ENCODE peak calls at places on chromosomes 3 and 15, in six cellular contexts. T is IMR-90, J is GM23248, C is fibroblast of lung, V is left ventricle myocardium inferior, S is Peyer's patch. P is an unnamed sample. For H3K4me1 and H3K27me3, the result is how much of the 10 kb centered on the place peaks cover.

GRCh38 chr3:197487911-197488391 is 67.8 kb downstream of the BDH1 start:
- DNase-seq in T (peak), J (peak), C (peak), V (peak), S (no peak), P (no peak)

GRCh38 chr3:89268059-89268458 is 160.6 kb downstream of the EPHA3 start:
- DNase-seq in T (no peak), J (no peak), C (peak), V (no peak), S (no peak), P (no peak)

GRCh38 chr15:99211926-99212325 is 37.5 kb downstream of the TTC23 start:
- DNase-seq in T (peak), J (peak), C (peak), V (no peak), S (no peak), P (no peak)

GRCh38 chr3:194494951-194495374 is 8.2 kb upstream of the ATP13A3 start:
- DNase-seq in T (no peak), J (no peak), C (no peak), V (no peak), S (no peak), P (no peak)

GRCh38 chr3:173399001-173399400 is 1.5 kb downstream of the NLGN1 start:
- DNase-seq in T (no peak), J (peak), C (no peak), V (no peak), S (no peak), P (no peak)

GRCh38 chr15:52656412-52656811 is 22.8 kb downstream of the ATOSA start:
- DNase-seq in T (no peak), J (no peak), C (no peak), V (no peak), S (no peak), P (no peak)

GRCh38 chr3:143221446-143221845 is 101.9 kb downstream of the CHST2 start:
- DNase-seq in T (no peak), J (no peak), C (no peak), V (no peak), S (no peak), P (no peak)

GRCh38 chr15:98000249-98001203 is 40.0 kb downstream of the ARRDC4 start:
- DNase-seq in T (no peak), J (peak), C (peak), V (no peak), S (no peak), P (no peak)

GRCh38 chr15:58566029-58566428 is 134.2 kb downstream of the LIPC start:
- DNase-seq in T (no peak), J (no peak), C (no peak), V (no peak), S (no peak), P (no peak)

GRCh38 chr15:49831206-49831965 is 210.5 kb downstream of the DTWD1 start:
- DNase-seq in T (peak), J (peak), C (peak), V (peak), S (no peak), P (no peak)

GRCh38 chr3:40304352-40304751 is 5.2 kb upstream of the EIF1B start:
- DNase-seq in T (no peak), J (no peak), C (no peak), V (no peak), S (no peak), P (no peak)

GRCh38 chr3:194072691-194073279 is 63.2 kb upstream of the HES1 start:
- DNase-seq in T (no peak), J (no peak), C (no peak), V (no peak), S (peak), P (no peak)

GRCh38 chr3:157786216-157786615 is 283.0 kb upstream of the VEPH1 start:
- DNase-seq in T (peak), J (peak), C (peak), V (no peak), S (no peak), P (no peak)

GRCh38 chr3:33007776-33008175 is 56.3 kb downstream of the CCR4 start:
- DNase-seq in T (no peak), J (no peak), C (no peak), V (no peak), S (no peak), P (no peak)

GRCh38 chr3:149340310-149340933 is 7.0 kb upstream of the TM4SF18 start:
- DNase-seq in T (peak), J (peak), C (peak), V (no peak), S (no peak), P (no peak)

GRCh38 chr15:37098468-37099320 is 1.7 kb downstream of the MEIS2 start:
- DNase-seq in T (peak), J (peak), C (no peak), V (peak), S (no peak), P (peak)

GRCh38 chr15:69869881-69870465 is 227.7 kb downstream of the TLE3 start:
- DNase-seq in T (no peak), J (no peak), C (no peak), V (no peak), S (no peak), P (no peak)

DNA sequence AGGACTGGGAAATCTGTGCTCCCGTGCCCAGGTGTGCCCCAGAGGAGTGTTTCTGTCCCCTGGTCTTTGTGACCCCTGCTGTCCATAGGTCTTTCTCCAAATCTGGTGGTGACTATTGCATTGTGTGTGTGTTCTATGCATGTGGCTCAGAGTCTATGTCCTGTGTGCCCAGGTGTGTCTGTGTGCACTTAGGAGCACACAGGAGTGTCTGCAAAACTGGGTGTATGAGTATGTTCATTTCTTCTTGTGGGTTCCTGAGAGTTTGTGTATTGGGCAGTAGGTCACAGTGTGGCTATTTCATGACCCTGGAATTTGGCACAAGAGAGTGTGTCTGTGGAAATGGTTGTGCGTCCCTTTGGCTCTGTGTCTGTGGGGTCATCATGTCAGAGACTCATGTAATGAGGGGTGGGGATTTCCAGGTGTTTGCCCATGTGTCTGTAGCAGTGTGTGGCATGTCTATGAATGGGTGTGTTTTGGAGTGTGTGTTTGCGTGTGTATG is 1.2 kb upstream of the GATA2 start:
- DNase-seq in T (no peak), J (no peak), C (no peak), V (no peak), S (peak), P (no peak)
- H3K4me1 ChIP-seq in T (under half), J (under half), C (under half), V (half or more), S (under half), P (under half)

GRCh38 chr3:38054166-38054991 is 15.4 kb downstream of the DLEC1 start:
- DNase-seq in T (peak), J (peak), C (no peak), V (no peak), S (no peak), P (no peak)
- H3K4me3 ChIP-seq in T (no peak), J (no peak), C (no peak), V (no peak), S (no peak), P (no peak)

GRCh38 chr15:60010467-60011257 is 6.6 kb downstream of the FOXB1 start:
- DNase-seq in T (no peak), J (no peak), C (no peak), V (no peak), S (no peak), P (no peak)
- H3K27me3 ChIP-seq in T (under half), J (half or more), C (under half), V (half or more), S (under half), P (under half)

DNA sequence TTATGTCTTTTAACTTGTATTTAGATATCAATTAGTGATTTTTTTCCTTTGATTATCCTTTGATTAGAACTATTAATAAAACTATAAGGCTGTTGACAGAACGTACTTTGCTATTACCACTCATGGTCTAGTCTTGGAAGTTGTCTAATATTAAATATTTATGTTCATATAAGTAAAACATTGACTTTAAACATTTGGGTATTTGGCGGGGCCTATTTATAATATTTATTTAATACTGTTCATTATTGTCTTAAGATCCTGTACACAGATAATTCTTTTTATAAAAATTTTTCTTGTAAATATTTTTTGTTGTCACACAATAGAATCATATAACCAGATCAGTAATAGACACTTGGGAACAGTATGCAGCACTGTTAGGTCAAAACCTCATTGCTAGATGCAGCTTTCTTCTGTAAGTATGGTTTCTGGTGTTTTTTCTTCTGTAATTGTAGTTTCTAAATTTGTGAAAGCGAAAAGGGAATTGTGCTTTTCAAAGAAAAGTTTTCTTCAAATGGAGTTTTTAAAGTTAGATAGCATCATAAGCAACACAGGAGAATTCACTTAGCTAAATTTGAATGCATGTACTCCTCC is 93.4 kb downstream of the FNDC3B start:
- DNase-seq in T (no peak), J (no peak), C (no peak), V (no peak), S (no peak), P (no peak)
- H3K4me1 ChIP-seq in T (under half), J (half or more), C (under half), V (half or more), S (under half), P (under half)

GRCh38 chr15:65981837-65982696 is 112.8 kb downstream of the RAB11A start:
- DNase-seq in T (no peak), J (no peak), C (no peak), V (no peak), S (peak), P (peak)
- H3K4me3 ChIP-seq in T (no peak), J (no peak), C (no peak), V (peak), S (peak), P (peak)

GRCh38 chr15:73862276-73862675 is 11.1 kb upstream of the TBC1D21 start:
- DNase-seq in T (no peak), J (no peak), C (no peak), V (no peak), S (no peak), P (no peak)
- H3K27me3 ChIP-seq in T (half or more), J (half or more), C (under half), V (under half), S (under half), P (under half)

DNA sequence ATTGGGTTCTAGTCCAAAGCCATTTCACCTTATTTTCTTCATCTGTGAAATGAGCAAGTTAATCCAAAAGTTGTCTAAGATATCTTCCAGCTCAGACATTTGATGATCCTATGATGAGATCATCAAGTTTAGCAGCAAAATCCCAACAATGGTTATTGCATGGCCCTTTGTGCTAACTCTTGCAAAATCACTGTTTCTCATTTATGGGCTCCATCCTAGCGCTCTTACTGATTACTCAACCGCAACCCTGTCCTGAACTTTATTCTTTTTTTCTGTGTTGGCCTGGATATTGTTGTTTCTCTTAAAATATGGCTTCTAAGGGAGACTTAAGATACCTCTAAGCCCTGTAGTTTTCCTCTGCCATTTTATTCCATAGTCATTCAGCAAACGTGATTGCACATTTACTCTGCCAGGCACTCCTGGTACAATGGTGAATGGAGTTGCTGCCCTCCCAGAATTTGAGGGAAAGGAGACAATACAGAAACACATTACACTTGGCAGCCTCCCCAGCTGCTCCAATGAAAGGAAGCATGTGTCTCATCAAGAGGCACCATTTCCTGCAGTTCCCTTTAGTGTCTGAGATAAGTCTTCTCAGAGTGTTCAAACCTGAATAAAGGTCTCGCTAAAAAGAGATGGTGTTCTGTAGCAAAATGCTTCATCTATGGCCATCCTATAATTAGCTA is 4.4 kb downstream of the GXYLT2 start:
- DNase-seq in T (peak), J (peak), C (peak), V (no peak), S (no peak), P (no peak)
- H3K4me1 ChIP-seq in T (under half), J (under half), C (under half), V (under half), S (under half), P (under half)